ENCODE peak calls at places on chromosomes 16 and 17, in ten cellular contexts. Q is NCI-H2081; N is psoas muscle; F is activated CD4-positive, alpha-beta T cell treated with anti-CD3 and anti-CD28 coated beads, Interleukin-2, amount 50 U/mL, for 4 hours; T is RWPE1; O is NCI-H1436 treated with DMSO at 0.1 percent for 48 hours; X is head of caudate nucleus; M is choroid plexus epithelial cell; D is BE2C; V is stimulated activated CD4-positive, alpha-beta T cell treated with anti-CD3 and anti-CD28 coated beads, Interleukin-15, amount 100 ng/mL, for 1 hour. B is an unnamed sample.

GRCh38 chr17:30920282-30920681 is 1.5 kb upstream of the ADAP2 start:
- DNase-seq in V (no peak), M (peak), F (no peak), T (no peak), X (no peak), D (no peak), Q (no peak), O (no peak), N (peak), B (no peak)

GRCh38 chr17:35554668-35555067 is 6.0 kb downstream of the SLFN14 start:
- DNase-seq in Q (no peak), O (no peak), V (no peak), F (no peak), M (no peak), T (no peak), X (no peak), N (no peak), D (no peak), B (no peak)

GRCh38 chr16:50038756-50039529 is 13.9 kb downstream of the CNEP1R1 start:
- DNase-seq in Q (no peak), F (no peak), T (no peak), V (no peak), D (no peak), X (no peak), M (no peak), N (peak), O (no peak), B (no peak)

GRCh38 chr16:60755907-60756306 is 1280.3 kb downstream of the CDH8 start:
- DNase-seq in Q (no peak), X (no peak), D (no peak), T (no peak), V (no peak), N (no peak), O (no peak), M (no peak), F (no peak), B (no peak)

GRCh38 chr17:58527949-58528348 is 13.5 kb upstream of the MTMR4 start:
- DNase-seq in O (no peak), T (no peak), N (no peak), X (peak), Q (no peak), F (no peak), M (peak), D (no peak), V (no peak), B (no peak)

GRCh38 chr16:85564277-85565051 is 48.7 kb upstream of the GSE1 start:
- DNase-seq in F (no peak), M (no peak), T (no peak), X (no peak), V (no peak), Q (no peak), O (no peak), D (no peak), N (peak), B (no peak)

GRCh38 chr16:57167951-57168350 is 17.9 kb downstream of the PSME3IP1 start:
- DNase-seq in N (no peak), T (peak), D (no peak), M (peak), Q (peak), V (no peak), X (no peak), F (no peak), O (no peak), B (peak)

GRCh38 chr17:83200231-83200699 is 120.9 kb downstream of the METRNL start:
- DNase-seq in D (peak), X (peak), T (no peak), F (no peak), M (no peak), Q (no peak), O (no peak), V (no peak), N (peak), B (no peak)

GRCh38 chr16:30535777-30536190 is 1.1 kb upstream of the ZNF747 start:
- DNase-seq in N (peak), O (peak), F (peak), V (no peak), Q (peak), M (peak), T (peak), X (peak), D (peak), B (no peak)

GRCh38 chr16:29743827-29744531 is 1.8 kb downstream of the C16orf54 start:
- DNase-seq in M (no peak), X (no peak), Q (no peak), T (no peak), F (no peak), O (no peak), D (no peak), V (no peak), N (no peak), B (no peak)

GRCh38 chr16:68276223-68276622 is 11.9 kb downstream of the SLC7A6 start:
- DNase-seq in X (no peak), F (no peak), V (no peak), T (no peak), M (no peak), N (no peak), O (no peak), D (no peak), Q (no peak), B (no peak)

GRCh38 chr16:11010576-11011221 is 66.3 kb downstream of the CLEC16A start:
- DNase-seq in F (no peak), O (no peak), M (no peak), T (no peak), N (peak), V (no peak), Q (no peak), X (no peak), D (no peak), B (no peak)

GRCh38 chr17:13777003-13777402 is 175.3 kb upstream of the HS3ST3A1 start:
- DNase-seq in N (no peak), M (no peak), T (no peak), O (no peak), D (no peak), Q (no peak), F (no peak), X (no peak), V (no peak), B (no peak)

GRCh38 chr17:42096360-42097111 is 1.7 kb downstream of the ZNF385C start:
- DNase-seq in Q (no peak), T (no peak), M (no peak), X (no peak), V (no peak), O (no peak), D (no peak), F (no peak), N (no peak), B (no peak)

GRCh38 chr16:67398546-67399217 is 5.4 kb upstream of the TPPP3 start:
- DNase-seq in Q (no peak), D (no peak), X (no peak), N (no peak), V (no peak), O (no peak), M (no peak), T (no peak), F (no peak), B (no peak)

GRCh38 chr17:58525239-58525638 is 10.8 kb upstream of the MTMR4 start:
- DNase-seq in V (no peak), N (peak), X (no peak), O (no peak), M (peak), Q (no peak), F (no peak), T (peak), D (no peak), B (no peak)

GRCh38 chr17:29251969-29252866 is 5.6 kb downstream of the CRYBA1 start:
- DNase-seq in V (no peak), F (no peak), D (no peak), T (peak), M (peak), Q (no peak), X (no peak), N (no peak), O (no peak), B (no peak)

GRCh38 chr17:30345089-30345433 is 11.2 kb upstream of the TMIGD1 start:
- DNase-seq in Q (no peak), V (no peak), X (no peak), M (no peak), T (no peak), N (no peak), O (no peak), F (no peak), D (no peak), B (no peak)

GRCh38 chr16:86509759-86510464 is 415 bp upstream of the FOXF1 start:
- DNase-seq in M (peak), X (no peak), V (no peak), D (no peak), F (no peak), Q (no peak), T (no peak), N (peak), O (no peak), B (no peak)

GRCh38 chr16:68481636-68482035 is 33.3 kb upstream of the SMPD3 start:
- DNase-seq in X (no peak), F (no peak), V (no peak), O (no peak), M (no peak), T (no peak), N (no peak), D (no peak), Q (no peak), B (no peak)

GRCh38 chr16:1296688-1297412 is 12.6 kb upstream of the UBE2I start:
- DNase-seq in F (no peak), X (no peak), V (no peak), T (peak), Q (no peak), O (no peak), M (peak), N (no peak), D (no peak), B (no peak)